ENCODE peak calls at places on chromosomes 7 and 10, in nine cellular contexts. F, V, L, B, N, S, E, P and Z are unnamed samples.

GRCh38 chr7:98284335-98285036 is 3.0 kb downstream of the BRI3 start:
- DNase-seq in N (peak), L (no peak), P (peak), F (peak), B (no peak), S (no peak), V (peak), E (no peak), Z (no peak)

GRCh38 chr7:45718464-45719330 is 144.5 kb downstream of the ADCY1 start:
- DNase-seq in F (no peak), N (no peak), B (no peak), E (no peak), P (no peak), L (no peak), V (peak), S (no peak), Z (no peak)

GRCh38 chr7:97126483-97127171 is 9.1 kb downstream of the SDHAF3 start:
- DNase-seq in B (no peak), L (no peak), F (no peak), V (no peak), S (no peak), N (no peak), E (no peak), P (no peak), Z (no peak)

GRCh38 chr10:43680035-43680434 is 31.4 kb upstream of the ZNF32 start:
- DNase-seq in S (no peak), E (no peak), N (no peak), V (no peak), P (no peak), B (no peak), F (no peak), L (peak), Z (no peak)

GRCh38 chr10:3992374-3993178 is 207.6 kb upstream of the KLF6 start:
- DNase-seq in B (peak), L (no peak), N (no peak), V (no peak), F (no peak), P (no peak), S (no peak), E (no peak), Z (no peak)

GRCh38 chr7:50676754-50677153 is 105.9 kb downstream of the GRB10 start:
- DNase-seq in E (no peak), F (no peak), B (peak), P (no peak), V (no peak), S (no peak), L (no peak), N (no peak), Z (peak)

GRCh38 chr10:132746801-132747625 is 38.9 kb downstream of the NKX6-2 start:
- DNase-seq in E (no peak), L (no peak), P (peak), N (peak), S (no peak), V (no peak), B (no peak), F (no peak), Z (no peak)

GRCh38 chr10:50515420-50515819 is 108.3 kb downstream of the SGMS1 start:
- DNase-seq in E (no peak), B (no peak), N (no peak), P (no peak), L (no peak), F (no peak), S (no peak), V (no peak), Z (no peak)

GRCh38 chr7:151382079-151382885 is 27.6 kb downstream of the WDR86 start:
- DNase-seq in N (no peak), B (no peak), S (no peak), E (no peak), F (no peak), V (no peak), P (no peak), L (no peak), Z (no peak)

GRCh38 chr7:931871-932650 is 22.4 kb downstream of the ADAP1 start:
- DNase-seq in B (no peak), N (no peak), S (no peak), E (no peak), F (no peak), V (no peak), P (no peak), L (no peak), Z (no peak)

GRCh38 chr7:95549818-95550529 is 46.3 kb downstream of the PDK4 start:
- DNase-seq in P (peak), V (peak), F (no peak), N (peak), B (no peak), L (peak), S (no peak), E (peak), Z (peak)

GRCh38 chr10:86252573-86252972 is 114.0 kb downstream of the GRID1 start:
- DNase-seq in P (no peak), V (no peak), L (no peak), B (no peak), F (peak), E (no peak), N (no peak), S (no peak), Z (no peak)

GRCh38 chr7:8442814-8443304 is 9.4 kb downstream of the NXPH1 start:
- DNase-seq in S (no peak), N (no peak), V (peak), E (peak), F (no peak), L (peak), P (no peak), B (peak), Z (no peak)

GRCh38 chr10:95445223-95445836 is 115.8 kb downstream of the SORBS1 start:
- DNase-seq in N (peak), B (no peak), P (peak), S (no peak), L (no peak), F (no peak), V (peak), E (no peak), Z (peak)

GRCh38 chr10:14884082-14884481 is 5.4 kb downstream of the SUV39H2 start:
- DNase-seq in L (no peak), V (no peak), P (no peak), S (no peak), N (no peak), E (no peak), B (no peak), F (no peak), Z (no peak)

GRCh38 chr10:120018695-120019094 is 126.2 kb downstream of the SEC23IP start:
- DNase-seq in B (no peak), N (no peak), S (no peak), V (no peak), E (no peak), P (no peak), F (no peak), L (no peak), Z (no peak)

GRCh38 chr7:20558963-20559716 is 56.3 kb upstream of the ABCB5 start:
- DNase-seq in V (no peak), P (no peak), S (no peak), B (no peak), F (peak), L (no peak), E (no peak), N (no peak), Z (no peak)

GRCh38 chr10:14971867-14972448 is 12.8 kb downstream of the MEIG1 start:
- DNase-seq in P (no peak), F (no peak), S (no peak), N (no peak), V (no peak), L (peak), E (no peak), B (peak), Z (no peak)

GRCh38 chr7:18109762-18110161 is 82.1 kb upstream of the PRPS1L1 start:
- DNase-seq in P (no peak), L (no peak), V (no peak), S (no peak), N (no peak), F (no peak), B (no peak), E (no peak), Z (no peak)

GRCh38 chr7:98309566-98309965 is 28.1 kb downstream of the BRI3 start:
- DNase-seq in L (no peak), F (no peak), N (no peak), P (no peak), B (no peak), V (no peak), E (no peak), S (no peak), Z (no peak)

GRCh38 chr7:105136221-105136620 is 122.2 kb downstream of the KMT2E start:
- DNase-seq in L (no peak), B (no peak), F (no peak), E (no peak), P (no peak), S (no peak), N (no peak), V (peak), Z (no peak)

GRCh38 chr7:24052572-24053223 is 231.3 kb upstream of the NPY start:
- DNase-seq in E (no peak), N (no peak), B (no peak), P (no peak), S (no peak), V (peak), L (no peak), F (no peak), Z (no peak)